ENCODE peak calls at places on chromosomes 5 and 9, in nine cellular contexts. C, T, Q, G, I, M, Z, O and S are unnamed samples.

GRCh38 chr5:23740029-23740428 is 232.6 kb downstream of the PRDM9 start:
- DNase-seq in I (no peak), Q (no peak), Z (no peak), O (no peak), G (no peak), C (no peak), T (no peak), M (no peak), S (no peak)

GRCh38 chr5:32462618-32463017 is 18.1 kb upstream of the ZFR start:
- DNase-seq in T (no peak), C (no peak), G (no peak), I (no peak), Z (peak; percentile 30), Q (no peak), O (no peak), M (no peak), S (no peak)

GRCh38 chr9:72465602-72466001 is 55.8 kb upstream of the TMC1 start:
- DNase-seq in C (no peak), Q (no peak), T (no peak), M (no peak), I (no peak), G (no peak), O (no peak), Z (no peak), S (no peak)

GRCh38 chr5:75303419-75303818 is 33.6 kb upstream of the HMGCR start:
- DNase-seq in G (no peak), Z (no peak), C (no peak), I (no peak), Q (no peak), T (no peak), O (no peak), M (no peak), S (no peak)

GRCh38 chr5:67238191-67238590 is 41.6 kb upstream of the CD180 start:
- DNase-seq in G (no peak), T (no peak), O (no peak), I (no peak), Q (no peak), Z (no peak), C (peak; percentile 40), M (no peak), S (no peak)

GRCh38 chr5:171571663-171572062 is 152.2 kb downstream of the FGF18 start:
- DNase-seq in Q (no peak), I (no peak), Z (peak; percentile 29), C (peak; percentile 76), G (no peak), T (no peak), M (no peak), O (no peak), S (no peak)

GRCh38 chr9:79691496-79691895 is 119.7 kb downstream of the TLE4 start:
- DNase-seq in Q (no peak), Z (no peak), G (no peak), O (no peak), T (no peak), I (no peak), M (no peak), C (no peak), S (no peak)

GRCh38 chr9:125701351-125701750 is 5.7 kb downstream of the MAPKAP1 start:
- DNase-seq in T (no peak), M (peak; percentile 31), O (no peak), Z (peak; percentile 68), I (no peak), Q (no peak), G (no peak), C (peak; percentile 9), S (no peak)

GRCh38 chr5:97534166-97534565 is 351.1 kb upstream of the RIOK2 start:
- DNase-seq in Q (peak; percentile 16), Z (peak; percentile 87), O (no peak), G (peak; percentile 51), C (peak; percentile 97), T (no peak), M (peak; percentile 41), I (no peak), S (no peak)

GRCh38 chr9:89639367-89639795 is 34.6 kb downstream of the GADD45G start:
- DNase-seq in T (peak; percentile 95), G (no peak), Z (peak; percentile 12), M (no peak), O (peak; percentile 96), Q (no peak), I (peak; percentile 85), C (no peak), S (no peak)

GRCh38 chr5:168219515-168220410 is 71.7 kb upstream of the WWC1 start:
- DNase-seq in Z (peak; percentile 67), M (peak; percentile 76), O (no peak), I (no peak), Q (peak; percentile 56), C (peak; percentile 80), G (peak; percentile 68), T (no peak), S (no peak)

GRCh38 chr5:67577424-67577823 is 380.8 kb upstream of the CD180 start:
- DNase-seq in T (no peak), C (peak; percentile 82), I (no peak), Q (no peak), G (no peak), Z (peak; percentile 72), M (no peak), O (no peak), S (no peak)

GRCh38 chr5:64165500-64166200 is at the start of gene RNF180:
- DNase-seq in I (peak; percentile 56), M (peak; percentile 14), O (peak; percentile 80), T (peak; percentile 37), G (no peak), C (peak; percentile 35), Q (peak; percentile 76), Z (peak; percentile 28), S (no peak)

DNA sequence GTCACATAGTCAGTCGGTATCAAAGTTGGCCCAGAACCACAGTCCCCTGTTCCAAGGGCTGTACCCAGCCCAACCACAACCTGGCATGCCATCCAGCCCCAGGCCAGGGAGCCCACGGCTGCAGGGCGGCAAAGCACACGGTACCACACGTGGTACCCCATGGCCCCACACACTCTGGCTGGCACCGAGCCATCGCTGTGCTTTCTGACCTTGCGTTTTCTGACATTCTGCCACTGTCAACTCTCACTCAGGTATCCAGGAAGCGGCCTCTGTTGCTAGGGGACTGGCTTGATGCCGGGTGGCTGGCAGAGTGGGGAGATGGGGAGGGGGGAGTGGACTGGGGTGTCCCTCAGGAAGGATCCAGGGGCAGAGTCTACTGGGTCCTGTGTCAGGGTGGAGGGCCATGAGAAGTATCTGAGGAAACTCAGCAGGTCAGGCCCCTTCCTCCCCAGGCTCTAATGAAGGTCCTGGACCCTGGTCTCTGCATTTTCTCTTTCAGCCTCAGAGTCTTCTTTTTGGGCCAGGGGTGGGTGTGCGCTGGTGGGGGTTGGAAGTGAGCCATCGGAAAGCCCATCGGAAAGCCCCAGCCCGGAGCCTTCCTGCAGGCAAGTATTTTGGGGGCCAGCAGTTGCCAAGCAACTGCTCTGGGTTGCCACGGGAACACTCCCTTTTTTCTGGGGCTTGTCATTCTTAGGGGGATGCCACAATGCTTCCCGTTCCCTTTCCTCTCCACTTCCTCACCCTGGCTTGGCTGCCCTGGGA is 21.0 kb upstream of the RALGDS start:
- DNase-seq in I (peak; percentile 79), Q (no peak), O (no peak), T (no peak), G (no peak), M (peak; percentile 39), Z (no peak), C (no peak), S (no peak)
- TF ChIP-seq CTCF in I (no peak), Q (no peak), O (no peak), T (no peak), G (no peak), M (no peak), Z (no peak), C (no peak), S (no peak)

GRCh38 chr5:37836173-37837100 is 3.4 kb downstream of the GDNF start:
- DNase-seq in O (no peak), Z (peak; percentile 53), C (no peak), I (peak; percentile 16), G (no peak), T (no peak), M (no peak), Q (peak; percentile 59), S (no peak)
- TF ChIP-seq CTCF in O (no peak), Z (no peak), C (no peak), I (no peak), G (no peak), T (no peak), M (no peak), Q (no peak), S (no peak)

GRCh38 chr9:96065482-96066251 is 190.2 kb downstream of the ERCC6L2 start:
- DNase-seq in Q (no peak), G (no peak), Z (no peak), T (no peak), O (no peak), M (no peak), I (no peak), C (no peak), S (no peak)
- TF ChIP-seq CTCF in Q (no peak), G (no peak), Z (no peak), T (no peak), O (no peak), M (no peak), I (no peak), C (no peak), S (no peak)

GRCh38 chr5:38340961-38341500 is 82.7 kb downstream of the EGFLAM start:
- DNase-seq in Q (no peak), T (no peak), O (no peak), I (no peak), M (no peak), Z (no peak), G (no peak), C (no peak), S (no peak)

GRCh38 chr5:38342261-38342660 is 83.9 kb downstream of the EGFLAM start:
- DNase-seq in O (no peak), I (no peak), G (no peak), M (no peak), T (no peak), Q (no peak), C (no peak), Z (no peak), S (no peak)

GRCh38 chr5:38338455-38338854 is 80.1 kb downstream of the EGFLAM start:
- DNase-seq in O (no peak), Z (no peak), I (no peak), T (no peak), C (no peak), M (no peak), Q (no peak), G (no peak), S (no peak)

GRCh38 chr5:38339446-38339845 is 81.1 kb downstream of the EGFLAM start:
- DNase-seq in I (no peak), G (no peak), Z (no peak), T (no peak), O (no peak), M (no peak), C (no peak), Q (no peak), S (no peak)

DNA sequence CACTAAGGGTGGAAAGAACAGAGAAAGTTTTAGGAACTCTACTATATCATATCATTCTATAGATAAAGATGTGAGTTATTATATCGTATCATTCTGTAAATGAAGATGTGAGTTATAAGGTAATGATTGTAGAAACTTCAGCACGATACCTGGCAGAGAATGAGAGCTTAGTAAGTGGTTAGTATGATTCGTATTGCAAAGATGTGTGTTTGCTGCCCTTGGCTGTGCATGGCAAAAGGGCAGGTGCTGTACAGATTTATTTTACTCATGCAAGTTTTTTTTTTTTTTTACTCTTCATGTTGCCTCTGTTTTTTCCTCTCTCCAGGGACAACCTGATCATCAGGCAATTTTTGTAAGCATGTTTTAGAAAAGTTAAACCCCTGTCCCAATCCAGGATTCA is 83.3 kb downstream of the EGFLAM start:
- DNase-seq in Q (no peak), I (no peak), C (no peak), O (no peak), G (no peak), M (no peak), Z (no peak), T (no peak), S (no peak)
- TF ChIP-seq CTCF in Q (no peak), I (no peak), C (no peak), O (no peak), G (no peak), M (no peak), Z (no peak), T (no peak), S (no peak)

GRCh38 chr9:130433168-130433946 is 11.4 kb upstream of the ASS1 start:
- DNase-seq in T (no peak), M (no peak), O (no peak), I (peak; percentile 44), Z (peak; percentile 46), G (no peak), C (peak; percentile 35), Q (peak; percentile 85), S (no peak)
- TF ChIP-seq CTCF in T (peak; percentile 44), M (no peak), O (peak; percentile 66), I (peak; percentile 84), Z (peak; percentile 51), G (no peak), C (peak; percentile 27), Q (peak; percentile 76), S (peak; percentile 45)